ENCODE peak calls at places on chromosome 5, in five cellular contexts. J is bronchial epithelial cell, A is MM.1S, E is uterus, W is HFF-Myc. G is an unnamed sample.

GRCh38 chr5:93438124-93438523 is 142.9 kb downstream of the NR2F1-AS1 start:
- DNase-seq in J (no peak), A (no peak), E (no peak), W (no peak), G (no peak)

GRCh38 chr5:68066277-68066955 is 149.1 kb upstream of the PIK3R1 start:
- DNase-seq in A (no peak), W (no peak), J (no peak), E (no peak), G (no peak)

GRCh38 chr5:38738898-38739743 is 106.7 kb upstream of the OSMR start:
- DNase-seq in A (no peak), W (no peak), J (peak), E (no peak), G (no peak)

GRCh38 chr5:143019614-143020515 is 249.7 kb downstream of the ARHGAP26 start:
- DNase-seq in A (no peak), E (no peak), J (no peak), W (no peak), G (no peak)

GRCh38 chr5:147856801-147857200 is 21.7 kb upstream of the SCGB3A2 start:
- DNase-seq in A (no peak), J (no peak), E (no peak), W (no peak), G (no peak)

GRCh38 chr5:179858241-179858585 is 404 bp downstream of the MRNIP start:
- DNase-seq in E (no peak), W (no peak), J (peak), A (peak), G (no peak)

GRCh38 chr5:74810915-74811314 is 43.9 kb downstream of the NSA2 start:
- DNase-seq in A (no peak), E (no peak), W (no peak), J (peak), G (no peak)

GRCh38 chr5:37810311-37810710 is 29.5 kb downstream of the GDNF start:
- DNase-seq in J (no peak), E (no peak), A (no peak), W (peak), G (peak)

GRCh38 chr5:56467176-56467717 is 234.1 kb upstream of the ANKRD55 start:
- DNase-seq in E (no peak), A (no peak), W (no peak), J (peak), G (no peak)

GRCh38 chr5:17315710-17316221 is 98.3 kb downstream of the BASP1 start:
- DNase-seq in J (peak), E (no peak), A (no peak), W (peak), G (peak)

GRCh38 chr5:139147743-139148079 is 50.5 kb downstream of the SIL1 start:
- DNase-seq in W (no peak), E (peak), J (peak), A (no peak), G (no peak)

GRCh38 chr5:132737982-132738770 is 830 bp upstream of the KIF3A start:
- DNase-seq in W (no peak), A (no peak), J (no peak), E (no peak), G (no peak)

GRCh38 chr5:16679863-16680262 is 63.1 kb upstream of the RETREG1 start:
- DNase-seq in A (no peak), E (no peak), J (no peak), W (no peak), G (no peak)

GRCh38 chr5:134526483-134527155 is 1.1 kb downstream of the JADE2 start:
- DNase-seq in A (peak), E (peak), J (no peak), W (no peak), G (no peak)

GRCh38 chr5:65803699-65804426 is 81.9 kb downstream of the NLN start:
- DNase-seq in W (no peak), E (no peak), A (no peak), J (no peak), G (no peak)

GRCh38 chr5:137708796-137709559 is 26.9 kb downstream of the KLHL3 start:
- DNase-seq in E (no peak), A (peak), J (no peak), W (no peak), G (no peak)

GRCh38 chr5:161165998-161166660 is 314.1 kb upstream of the ATP10B start:
- DNase-seq in J (no peak), E (no peak), A (no peak), W (no peak), G (no peak)

GRCh38 chr5:87954121-87954520 is 314.5 kb downstream of the TMEM161B start:
- DNase-seq in A (no peak), E (no peak), W (no peak), J (no peak), G (no peak)

GRCh38 chr5:485943-486491 is 38.2 kb downstream of the SLC9A3 start:
- DNase-seq in W (no peak), E (no peak), J (no peak), A (no peak), G (no peak)

DNA sequence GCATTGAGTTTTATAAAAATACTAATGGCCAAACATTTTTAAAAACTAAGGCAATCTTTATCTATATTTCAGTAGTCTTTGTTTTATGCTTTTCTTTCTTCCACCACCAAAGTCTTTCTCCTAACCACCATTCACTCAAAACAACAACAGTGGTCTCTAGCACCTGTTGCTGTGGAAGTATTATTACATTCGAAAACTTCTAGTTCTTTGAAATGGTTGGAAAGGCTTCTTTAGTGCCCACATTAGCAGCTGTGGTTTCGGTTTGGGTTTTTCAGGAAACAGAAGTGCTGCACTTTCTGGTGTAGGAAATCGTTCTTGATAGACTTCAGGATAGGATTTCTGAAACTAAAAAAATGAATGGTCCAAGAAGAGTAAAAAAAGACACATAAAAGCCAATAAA is 102.4 kb downstream of the DEPDC1B start:
- DNase-seq in E (no peak), W (no peak), J (no peak), A (peak), G (no peak)
- H3K4me3 ChIP-seq in E (no peak), W (no peak), J (no peak), A (no peak), G (no peak)

GRCh38 chr5:36364473-36364872 is 62.8 kb upstream of the RANBP3L start:
- DNase-seq in J (no peak), A (no peak), W (no peak), E (no peak), G (no peak)
- TF ChIP-seq CTCF in J (no peak), A (no peak), W (no peak), E (no peak), G (no peak)

GRCh38 chr5:73626814-73627313 is 868 bp downstream of the ARHGEF28 start:
- DNase-seq in J (no peak), E (no peak), A (no peak), W (no peak), G (no peak)

GRCh38 chr5:73625314-73625904 is 587 bp upstream of the ARHGEF28 start:
- DNase-seq in J (no peak), E (no peak), W (no peak), A (peak), G (no peak)

GRCh38 chr5:73623929-73624404 is 2.0 kb upstream of the ARHGEF28 start:
- DNase-seq in E (no peak), A (no peak), J (no peak), W (no peak), G (no peak)

GRCh38 chr5:73624888-73625287 is 1.1 kb upstream of the ARHGEF28 start:
- DNase-seq in J (no peak), E (no peak), W (no peak), A (no peak), G (no peak)

GRCh38 chr5:73625905-73626811 is at the start of gene ARHGEF28:
- DNase-seq in J (peak), A (peak), W (no peak), E (peak), G (no peak)
- H3K4me3 ChIP-seq in J (peak), A (peak), W (peak), E (peak), G (peak)

GRCh38 chr5:124043456-124043855 is 531.5 kb downstream of the CSNK1G3 start:
- DNase-seq in A (no peak), E (no peak), J (peak), W (no peak), G (no peak)
- TF ChIP-seq CTCF in A (no peak), E (no peak), J (peak), W (no peak), G (no peak)

DNA sequence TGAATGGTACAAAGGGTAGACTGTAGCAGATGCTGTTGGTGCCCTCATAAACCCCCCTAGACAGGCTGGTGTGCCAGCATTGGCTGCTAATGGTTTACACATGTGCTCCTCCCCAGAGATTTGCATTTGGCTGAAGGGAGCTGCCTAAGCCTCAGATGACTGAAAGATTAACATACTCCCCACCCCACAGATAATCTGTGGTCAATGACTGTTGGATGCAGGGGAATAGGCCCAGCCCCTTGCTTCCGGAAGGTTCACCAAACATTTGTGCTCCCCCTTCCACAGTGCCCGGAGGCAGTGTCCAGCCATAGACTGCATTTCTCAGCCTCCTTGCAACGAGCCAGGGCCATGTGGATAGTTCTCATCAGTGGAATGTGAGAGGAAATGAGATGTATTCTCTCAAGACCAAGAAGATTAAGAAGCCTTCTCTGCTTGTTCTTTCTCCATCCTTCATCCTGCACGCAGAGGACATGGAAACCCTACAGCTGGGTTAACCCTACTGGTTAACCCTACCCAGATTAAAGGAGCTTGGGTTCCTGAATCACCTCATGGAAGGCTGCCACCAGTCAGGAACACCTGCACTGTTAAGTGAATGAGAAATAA is 79.6 kb downstream of the PHAX start:
- DNase-seq in W (peak), J (no peak), A (peak), E (no peak), G (peak)
- H3K4me3 ChIP-seq in W (no peak), J (no peak), A (no peak), E (no peak), G (no peak)

GRCh38 chr5:21661129-21661528 is 1192.0 kb downstream of the CDH12 start:
- DNase-seq in W (no peak), A (no peak), E (no peak), J (no peak), G (no peak)

GRCh38 chr5:21665525-21665924 is 1187.6 kb downstream of the CDH12 start:
- DNase-seq in E (no peak), J (no peak), A (no peak), W (no peak), G (no peak)

GRCh38 chr5:21663082-21663481 is 1190.1 kb downstream of the CDH12 start:
- DNase-seq in A (no peak), J (no peak), W (no peak), E (no peak), G (no peak)
- TF ChIP-seq CTCF in A (no peak), J (no peak), W (no peak), E (no peak), G (no peak)

GRCh38 chr5:10329808-10330481 is 22.2 kb upstream of the CMBL start:
- DNase-seq in A (no peak), J (no peak), E (peak), W (peak), G (peak)
- H3K4me3 ChIP-seq in A (no peak), J (no peak), E (no peak), W (no peak), G (no peak)

G was measured in AG09309.